ENCODE peak calls at places on chromosome 21, in seven cellular contexts. F is endodermal cell, M is tibial artery, C is IMR-90, E is tibial nerve, P is mesendoderm, K is PC-9. Z is an unnamed sample.
A peak's percentile ranks its signal among the peaks of the same experiment; 100 is the strongest.

GRCh38 chr21:41979335-41979734 is 25.5 kb upstream of the C2CD2 start:
- DNase-seq in C (no peak), P (no peak), E (no peak), K (no peak), F (no peak), M (no peak), Z (no peak)

GRCh38 chr21:42615924-42616323 is 37.5 kb upstream of the PDE9A start:
- DNase-seq in F (no peak), C (no peak), E (no peak), P (no peak), M (no peak), K (no peak), Z (no peak)

GRCh38 chr21:10466200-10466599 is 55.2 kb upstream of the TPTE start:
- DNase-seq in C (no peak), P (no peak), E (no peak), F (no peak), M (no peak), K (no peak), Z (no peak)

GRCh38 chr21:26776320-26777021 is 68.7 kb downstream of the ADAMTS1 start:
- DNase-seq in F (no peak), E (no peak), P (no peak), C (peak; percentile 68), K (no peak), M (no peak), Z (no peak)

GRCh38 chr21:35375115-35375514 is 326.0 kb upstream of the RUNX1 start:
- DNase-seq in K (no peak), M (no peak), E (no peak), F (no peak), C (peak; percentile 82), P (no peak), Z (no peak)

GRCh38 chr21:21612446-21612845 is 614.2 kb downstream of the NCAM2 start:
- DNase-seq in C (peak; percentile 92), P (peak; percentile 89), F (peak; percentile 50), M (no peak), K (no peak), E (no peak), Z (no peak)

GRCh38 chr21:44927587-44928461 is 7.1 kb upstream of the ITGB2 start:
- DNase-seq in K (peak; percentile 95), F (peak; percentile 86), P (peak; percentile 86), M (peak; percentile 64), C (peak; percentile 56), E (peak; percentile 49), Z (no peak)

GRCh38 chr21:42486551-42486950 is 9.5 kb downstream of the RSPH1 start:
- DNase-seq in K (no peak), M (no peak), P (no peak), F (no peak), C (no peak), E (no peak), Z (peak; percentile 41)

GRCh38 chr21:34630536-34631143 is 15.7 kb upstream of the RCAN1 start:
- DNase-seq in F (peak; percentile 55), K (no peak), E (peak; percentile 49), C (peak; percentile 60), M (no peak), P (peak; percentile 50), Z (no peak)

GRCh38 chr21:19181604-19182140 is 778.1 kb upstream of the TMPRSS15 start:
- DNase-seq in E (no peak), F (no peak), M (no peak), C (no peak), P (no peak), K (no peak), Z (no peak)

GRCh38 chr21:16082038-16082816 is 352.4 kb downstream of the USP25 start:
- DNase-seq in P (no peak), E (no peak), C (peak; percentile 22), F (no peak), M (no peak), K (no peak), Z (no peak)

GRCh38 chr21:32545948-32546441 is 39.3 kb downstream of the TCP10L start:
- DNase-seq in P (no peak), M (no peak), C (peak; percentile 47), F (no peak), E (no peak), K (no peak), Z (no peak)
- H3K27ac ChIP-seq in P (no peak overlapping the region), M (no peak overlapping the region), C (no peak overlapping the region), F (no peak overlapping the region), E (no peak overlapping the region), K (no peak overlapping the region), Z (no peak overlapping the region)

GRCh38 chr21:36750579-36750959 is 51.7 kb downstream of the SIM2 start:
- DNase-seq in K (no peak), P (no peak), M (no peak), C (no peak), F (no peak), E (no peak), Z (no peak)

GRCh38 chr21:36749935-36750578 is 51.1 kb downstream of the SIM2 start:
- DNase-seq in F (peak; percentile 88), E (no peak), M (no peak), C (peak; percentile 44), K (no peak), P (peak; percentile 98), Z (no peak)

GRCh38 chr21:36754241-36754881 is 55.4 kb downstream of the SIM2 start:
- DNase-seq in K (no peak), F (no peak), E (no peak), C (no peak), M (no peak), P (no peak), Z (no peak)

GRCh38 chr21:36753556-36753955 is 54.6 kb downstream of the SIM2 start:
- DNase-seq in M (no peak), E (no peak), P (no peak), C (peak; percentile 87), K (no peak), F (no peak), Z (no peak)

DNA sequence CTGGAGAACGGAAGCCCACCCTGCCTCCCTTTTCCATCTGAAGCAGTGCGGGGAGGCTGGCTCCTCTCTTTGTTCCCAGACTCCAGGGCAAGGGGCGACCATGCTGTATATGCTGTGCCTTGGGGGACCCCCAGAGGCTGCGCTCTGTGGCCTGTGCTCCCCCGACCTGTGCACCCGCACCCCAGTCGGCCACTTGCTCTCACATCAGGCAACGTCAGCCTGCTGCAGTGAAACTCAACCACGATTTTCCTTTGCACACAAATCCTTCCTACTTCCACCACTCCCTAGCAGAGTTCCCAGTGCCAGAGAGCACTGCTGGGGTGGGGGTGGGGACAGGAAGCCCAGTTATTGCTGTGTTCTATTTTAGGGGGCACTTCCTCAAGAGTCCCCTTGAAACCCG is 52.5 kb downstream of the SIM2 start:
- DNase-seq in F (peak; percentile 59), P (peak; percentile 34), E (no peak), M (no peak), K (no peak), C (no peak), Z (no peak)
- H3K27ac ChIP-seq in F (peak overlapping the region; percentile 2), P (no peak overlapping the region), E (no peak overlapping the region), M (no peak overlapping the region), K (no peak overlapping the region), C (no peak overlapping the region), Z (no peak overlapping the region)

DNA sequence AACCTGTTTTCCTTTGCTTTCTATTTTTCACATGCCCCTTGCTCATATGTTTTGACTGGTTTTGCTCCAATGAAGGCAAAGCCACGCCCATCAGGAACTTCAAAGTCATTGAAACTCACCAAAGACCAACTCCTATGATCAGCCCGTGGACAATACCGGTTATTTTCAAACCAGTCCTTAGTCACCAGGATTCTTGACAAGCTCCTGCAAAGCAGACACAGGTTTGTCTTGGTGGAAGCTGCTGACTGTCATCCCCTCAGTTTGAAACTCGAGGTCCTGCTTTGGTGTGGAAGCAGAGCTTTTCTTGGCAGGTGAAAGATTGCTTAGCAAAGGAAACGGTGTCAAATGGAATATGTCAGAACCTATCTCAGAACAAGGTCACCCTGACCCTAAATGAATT is 384.7 kb upstream of the CXADR start:
- DNase-seq in E (no peak), C (no peak), M (no peak), F (no peak), P (peak; percentile 13), K (no peak), Z (no peak)
- H3K27ac ChIP-seq in E (no peak overlapping the region), C (no peak overlapping the region), M (no peak overlapping the region), F (no peak overlapping the region), P (peak overlapping the region; percentile 70), K (no peak overlapping the region), Z (no peak overlapping the region)

GRCh38 chr21:28719731-28720130 is 272.9 kb downstream of the LTN1 start:
- DNase-seq in E (no peak), P (no peak), K (no peak), C (no peak), F (no peak), M (no peak), Z (no peak)
- H3K27ac ChIP-seq in E (no peak overlapping the region), P (no peak overlapping the region), K (no peak overlapping the region), C (no peak overlapping the region), F (no peak overlapping the region), M (no peak overlapping the region), Z (no peak overlapping the region)

GRCh38 chr21:17444828-17445227 is 68.0 kb upstream of the CXADR start:
- DNase-seq in E (no peak), F (no peak), K (no peak), C (no peak), M (no peak), P (no peak), Z (no peak)
- H3K27ac ChIP-seq in E (no peak overlapping the region), F (no peak overlapping the region), K (no peak overlapping the region), C (no peak overlapping the region), M (no peak overlapping the region), P (no peak overlapping the region), Z (no peak overlapping the region)